ENCODE peak calls at places on chromosome 1, in seven cellular contexts. One of them, this sample, is unnamed.
A peak's percentile ranks its signal among the peaks of the same experiment; 100 is the strongest.

GRCh38 chr1:235739124-235739523 is 89.5 kb upstream of the GNG4 start:
- DNase-seq in heart right ventricle: no peak
- DNase-seq in HEK293T: no peak
- DNase-seq in T-helper 9 cell: no peak
- DNase-seq in progenitor cell of endocrine pancreas: no peak
- DNase-seq in pons: no peak
- DNase-seq in stimulated activated CD4-positive, alpha-beta T cell treated with anti-CD3 and anti-CD28 coated beads, Interleukin-4, amount 100 ng/mL, for 1 hour: no peak
- DNase-seq in this sample: no peak

GRCh38 chr1:209646558-209646957 is 5.7 kb downstream of the LAMB3 start:
- DNase-seq in progenitor cell of endocrine pancreas: no peak
- DNase-seq in HEK293T: no peak
- DNase-seq in heart right ventricle: no peak
- DNase-seq in pons: no peak
- DNase-seq in stimulated activated CD4-positive, alpha-beta T cell treated with anti-CD3 and anti-CD28 coated beads, Interleukin-4, amount 100 ng/mL, for 1 hour: no peak
- DNase-seq in T-helper 9 cell: no peak
- DNase-seq in this sample: no peak

GRCh38 chr1:229884765-229885164 is 182.3 kb upstream of the GALNT2 start:
- DNase-seq in heart right ventricle: no peak
- DNase-seq in T-helper 9 cell: no peak
- DNase-seq in HEK293T: no peak
- DNase-seq in progenitor cell of endocrine pancreas: no peak
- DNase-seq in stimulated activated CD4-positive, alpha-beta T cell treated with anti-CD3 and anti-CD28 coated beads, Interleukin-4, amount 100 ng/mL, for 1 hour: peak; percentile 13
- DNase-seq in pons: no peak
- DNase-seq in this sample: no peak

GRCh38 chr1:235093685-235094592 is 34.7 kb downstream of the TOMM20 start:
- DNase-seq in T-helper 9 cell: peak; percentile 82
- DNase-seq in heart right ventricle: peak; percentile 80
- DNase-seq in HEK293T: peak; percentile 86
- DNase-seq in pons: peak; percentile 64
- DNase-seq in stimulated activated CD4-positive, alpha-beta T cell treated with anti-CD3 and anti-CD28 coated beads, Interleukin-4, amount 100 ng/mL, for 1 hour: peak; percentile 87
- DNase-seq in progenitor cell of endocrine pancreas: peak; percentile 69
- DNase-seq in this sample: peak; percentile 87

GRCh38 chr1:178746345-178746744 is 21.3 kb downstream of the RALGPS2 start:
- DNase-seq in stimulated activated CD4-positive, alpha-beta T cell treated with anti-CD3 and anti-CD28 coated beads, Interleukin-4, amount 100 ng/mL, for 1 hour: no peak
- DNase-seq in heart right ventricle: no peak
- DNase-seq in T-helper 9 cell: no peak
- DNase-seq in HEK293T: no peak
- DNase-seq in progenitor cell of endocrine pancreas: no peak
- DNase-seq in pons: no peak
- DNase-seq in this sample: no peak

GRCh38 chr1:183195146-183195571 is 9.1 kb downstream of the LAMC2 start:
- DNase-seq in T-helper 9 cell: no peak
- DNase-seq in progenitor cell of endocrine pancreas: no peak
- DNase-seq in HEK293T: no peak
- DNase-seq in heart right ventricle: no peak
- DNase-seq in pons: no peak
- DNase-seq in stimulated activated CD4-positive, alpha-beta T cell treated with anti-CD3 and anti-CD28 coated beads, Interleukin-4, amount 100 ng/mL, for 1 hour: no peak
- DNase-seq in this sample: no peak

GRCh38 chr1:111174070-111174469 is 26.4 kb downstream of the DENND2D start:
- DNase-seq in pons: no peak
- DNase-seq in progenitor cell of endocrine pancreas: no peak
- DNase-seq in stimulated activated CD4-positive, alpha-beta T cell treated with anti-CD3 and anti-CD28 coated beads, Interleukin-4, amount 100 ng/mL, for 1 hour: no peak
- DNase-seq in heart right ventricle: no peak
- DNase-seq in HEK293T: no peak
- DNase-seq in T-helper 9 cell: no peak
- DNase-seq in this sample: no peak

GRCh38 chr1:180527270-180527669 is 24.9 kb upstream of the ACBD6 start:
- DNase-seq in stimulated activated CD4-positive, alpha-beta T cell treated with anti-CD3 and anti-CD28 coated beads, Interleukin-4, amount 100 ng/mL, for 1 hour: no peak
- DNase-seq in HEK293T: no peak
- DNase-seq in heart right ventricle: no peak
- DNase-seq in progenitor cell of endocrine pancreas: no peak
- DNase-seq in T-helper 9 cell: no peak
- DNase-seq in pons: no peak
- DNase-seq in this sample: no peak

This sample was measured in tibial nerve.